ENCODE peak calls at places on chromosomes 3 and 15, in seven cellular contexts. G, A, X, V, D, Y and W are unnamed samples.

GRCh38 chr3:3675801-3676200 is 123.4 kb upstream of the LRRN1 start:
- DNase-seq in D (no peak), V (no peak), G (no peak), A (no peak), Y (no peak), X (no peak), W (no peak)

GRCh38 chr3:194069421-194070219 is 66.3 kb upstream of the HES1 start:
- DNase-seq in D (no peak), G (no peak), V (peak; percentile 24), X (peak; percentile 25), Y (peak; percentile 56), A (no peak), W (peak; percentile 48)

GRCh38 chr3:8651418-8652322 is 7.1 kb upstream of the SSUH2 start:
- DNase-seq in V (no peak), D (no peak), A (no peak), Y (no peak), X (no peak), G (no peak), W (no peak)

GRCh38 chr3:25783661-25784512 is 644 bp upstream of the NGLY1 start:
- DNase-seq in X (peak; percentile 44), Y (peak; percentile 41), D (no peak), G (no peak), A (peak; percentile 61), V (peak; percentile 18), W (peak; percentile 36)

GRCh38 chr3:169699536-169700050 is 36.1 kb upstream of the MECOM start:
- DNase-seq in Y (peak; percentile 67), G (peak; percentile 85), V (peak; percentile 72), A (no peak), X (no peak), D (no peak), W (no peak)

GRCh38 chr3:49780080-49780967 is 6.0 kb downstream of the IP6K1 start:
- DNase-seq in X (no peak), G (no peak), D (no peak), A (no peak), Y (no peak), V (peak; percentile 43), W (no peak)

GRCh38 chr3:98914210-98915080 is 12.9 kb upstream of the DCBLD2 start:
- DNase-seq in D (no peak), X (no peak), G (peak; percentile 27), A (no peak), Y (peak; percentile 62), V (no peak), W (no peak)

GRCh38 chr3:173913397-173913796 is 515.9 kb downstream of the NLGN1 start:
- DNase-seq in X (peak; percentile 55), G (peak; percentile 27), Y (peak; percentile 82), V (peak; percentile 54), A (no peak), D (no peak), W (no peak)

GRCh38 chr3:56933803-56934202 is 126.7 kb upstream of the SPATA12 start:
- DNase-seq in D (no peak), A (no peak), V (no peak), X (no peak), Y (no peak), G (no peak), W (no peak)

GRCh38 chr3:156674911-156675743 is 737 bp downstream of the TIPARP start:
- DNase-seq in A (peak; percentile 58), Y (no peak), V (peak; percentile 43), D (no peak), G (peak; percentile 83), X (peak; percentile 62), W (peak; percentile 71)

GRCh38 chr3:98602078-98602678 is 8.8 kb upstream of the CPOX start:
- DNase-seq in Y (peak; percentile 66), D (peak; percentile 33), A (peak; percentile 8), G (no peak), V (peak; percentile 76), X (peak; percentile 66), W (peak; percentile 77)

GRCh38 chr3:158381274-158381868 is 189.6 kb upstream of the MLF1 start:
- DNase-seq in D (no peak), X (no peak), V (peak; percentile 7), G (no peak), A (no peak), Y (peak; percentile 30), W (peak; percentile 2)

GRCh38 chr3:24494616-24495333 is at the start of gene THRB:
- DNase-seq in A (peak; percentile 58), X (peak; percentile 47), V (no peak), D (no peak), Y (peak; percentile 48), G (peak; percentile 88), W (peak; percentile 35)

GRCh38 chr3:9944271-9944670 is 7.9 kb downstream of the PRRT3 start:
- DNase-seq in V (no peak), X (no peak), D (no peak), G (no peak), A (no peak), Y (no peak), W (no peak)

GRCh38 chr3:25044762-25045161 is 383.3 kb upstream of the RARB start:
- DNase-seq in Y (no peak), D (no peak), V (no peak), X (no peak), A (no peak), G (no peak), W (no peak)

GRCh38 chr3:134328846-134329245 is 45.4 kb downstream of the AMOTL2 start:
- DNase-seq in X (no peak), A (no peak), D (no peak), V (no peak), G (no peak), Y (no peak), W (peak; percentile 42)

GRCh38 chr15:26634319-26634718 is 138.5 kb downstream of the GABRB3 start:
- DNase-seq in V (no peak), X (no peak), Y (no peak), G (no peak), A (peak; percentile 13), D (no peak), W (no peak)